ENCODE peak calls at places on chromosomes 5 and 9, in eight cellular contexts. Q is HFF-Myc; O is AG04450; C is NCI-H526 treated with DMSO at 0.1 percent for 48 hours; W is fibroblast of pulmonary artery; G is kidney glomerular epithelial cell; P is activated naive CD4-positive, alpha-beta T cell; J is HS-5. F is an unnamed sample.
A peak's percentile ranks its signal among the peaks of the same experiment; 100 is the strongest.

GRCh38 chr9:3508531-3509374 is 17.0 kb downstream of the RFX3 start:
- DNase-seq in Q (no peak), O (no peak), C (peak; percentile 77), W (peak; percentile 6), G (no peak), P (no peak), J (no peak), F (peak; percentile 28)

GRCh38 chr9:109499061-109499630 is 1.0 kb upstream of the PTPN3 start:
- DNase-seq in Q (no peak), O (no peak), C (no peak), W (no peak), G (no peak), P (no peak), J (no peak), F (no peak)

GRCh38 chr5:179387151-179388110 is 42.2 kb upstream of the ADAMTS2 start:
- DNase-seq in Q (no peak), O (no peak), C (peak; percentile 16), W (no peak), G (no peak), P (no peak), J (no peak), F (no peak)

GRCh38 chr5:129367883-129368282 is 92.2 kb upstream of the ADAMTS19 start:
- DNase-seq in Q (no peak), O (no peak), C (no peak), W (peak; percentile 72), G (no peak), P (no peak), J (peak; percentile 28), F (peak; percentile 83)

GRCh38 chr9:136438909-136439549 is 616 bp downstream of the INPP5E start:
- DNase-seq in Q (no peak), O (no peak), C (no peak), W (peak; percentile 10), G (no peak), P (peak; percentile 33), J (no peak), F (peak; percentile 52)

GRCh38 chr9:91421022-91421765 is 2.4 kb downstream of the NFIL3 start:
- DNase-seq in Q (no peak), O (no peak), C (peak; percentile 4), W (peak; percentile 57), G (peak; percentile 14), P (no peak), J (no peak), F (peak; percentile 67)

GRCh38 chr5:72106922-72107873 is at the start of gene MAP1B:
- DNase-seq in Q (no peak), O (peak; percentile 24), C (peak; percentile 36), W (peak; percentile 74), G (peak; percentile 66), P (no peak), J (no peak), F (peak; percentile 73)

GRCh38 chr5:132099073-132099748 is 25.6 kb downstream of the CSF2 start:
- DNase-seq in Q (no peak), O (no peak), C (no peak), W (no peak), G (no peak), P (no peak), J (no peak), F (no peak)

GRCh38 chr9:92686954-92687353 is 17.0 kb upstream of the IPPK start:
- DNase-seq in Q (no peak), O (no peak), C (no peak), W (peak; percentile 11), G (no peak), P (no peak), J (no peak), F (peak; percentile 21)

GRCh38 chr9:77647659-77648457 is at the start of gene GNA14:
- DNase-seq in Q (no peak), O (no peak), C (no peak), W (peak; percentile 30), G (no peak), P (no peak), J (no peak), F (peak; percentile 36)

GRCh38 chr9:133853331-133853730 is 115.2 kb upstream of the SARDH start:
- DNase-seq in Q (no peak), O (no peak), C (no peak), W (no peak), G (no peak), P (no peak), J (no peak), F (no peak)

GRCh38 chr5:75330404-75330803 is 6.6 kb upstream of the HMGCR start:
- DNase-seq in Q (no peak), O (no peak), C (no peak), W (no peak), G (no peak), P (no peak), J (no peak), F (no peak)

GRCh38 chr5:59562756-59563389 is 330.7 kb downstream of the PDE4D start:
- DNase-seq in Q (peak; percentile 83), O (peak; percentile 33), C (no peak), W (peak; percentile 56), G (peak; percentile 41), P (no peak), J (peak; percentile 6), F (peak; percentile 77)

GRCh38 chr5:172669808-172670402 is 28.8 kb downstream of the NEURL1B start:
- DNase-seq in Q (no peak), O (no peak), C (no peak), W (no peak), G (no peak), P (no peak), J (no peak), F (no peak)

GRCh38 chr5:160260006-160260775 is 30.9 kb downstream of the FABP6 start:
- DNase-seq in Q (no peak), O (no peak), C (no peak), W (no peak), G (no peak), P (no peak), J (no peak), F (no peak)

GRCh38 chr9:127694890-127695735 is 11.7 kb upstream of the CFAP157 start:
- DNase-seq in Q (peak; percentile 71), O (no peak), C (no peak), W (no peak), G (no peak), P (no peak), J (peak; percentile 20), F (no peak)

GRCh38 chr9:85182381-85182780 is 512.9 kb downstream of the NTRK2 start:
- DNase-seq in Q (no peak), O (no peak), C (no peak), W (peak; percentile 26), G (no peak), P (no peak), J (no peak), F (no peak)

GRCh38 chr5:68288756-68289134 is 73.2 kb downstream of the PIK3R1 start:
- DNase-seq in Q (no peak), O (no peak), C (peak; percentile 56), W (no peak), G (no peak), P (no peak), J (no peak), F (peak; percentile 45)

GRCh38 chr5:42583322-42583721 is 160.1 kb downstream of the GHR start:
- DNase-seq in Q (peak; percentile 25), O (no peak), C (peak; percentile 70), W (peak; percentile 73), G (peak; percentile 57), P (no peak), J (peak; percentile 38), F (peak; percentile 67)

GRCh38 chr5:22560115-22560514 is 293.0 kb downstream of the CDH12 start:
- DNase-seq in Q (no peak), O (peak; percentile 89), C (no peak), W (peak; percentile 94), G (no peak), P (no peak), J (peak; percentile 96), F (peak; percentile 79)

GRCh38 chr9:1879501-1879900 is 135.6 kb upstream of the SMARCA2 start:
- DNase-seq in Q (no peak), O (no peak), C (no peak), W (no peak), G (no peak), P (no peak), J (no peak), F (no peak)

GRCh38 chr5:123125172-123125508 is 36.1 kb downstream of the PRDM6 start:
- DNase-seq in Q (no peak), O (no peak), C (no peak), W (peak; percentile 43), G (no peak), P (no peak), J (no peak), F (peak; percentile 67)

GRCh38 chr9:31210982-31211570 is 1173.4 kb upstream of the ACO1 start:
- DNase-seq in Q (no peak), O (no peak), C (no peak), W (peak; percentile 33), G (no peak), P (no peak), J (no peak), F (peak; percentile 3)

GRCh38 chr9:112169368-112169767 is 5.7 kb downstream of the SUSD1 start:
- DNase-seq in Q (no peak), O (no peak), C (no peak), W (no peak), G (no peak), P (no peak), J (no peak), F (no peak)